ENCODE peak calls at places on chromosomes 12 and 14, in six cellular contexts. W is stomach, K is body of pancreas, U is psoas muscle, C is GM12865, J is astrocyte of the spinal cord. O is an unnamed sample.

GRCh38 chr12:130872179-130873096 is 572 bp downstream of the RAN start:
- DNase-seq in W (peak; percentile 38), U (peak; percentile 50), K (peak; percentile 23), C (peak; percentile 50), J (peak; percentile 13), O (no peak)

GRCh38 chr12:613996-614726 is 49.1 kb downstream of the NINJ2 start:
- DNase-seq in U (no peak), J (peak; percentile 23), K (peak; percentile 30), C (peak; percentile 58), W (peak; percentile 35), O (no peak)

GRCh38 chr12:132395192-132395907 is 66.0 kb upstream of the GALNT9 start:
- DNase-seq in K (no peak), W (no peak), C (no peak), J (no peak), U (no peak), O (no peak)

GRCh38 chr12:52871291-52871961 is 22.6 kb upstream of the KRT78 start:
- DNase-seq in K (no peak), C (no peak), W (peak; percentile 39), J (peak; percentile 76), U (no peak), O (no peak)

GRCh38 chr14:42911642-42912041 is 1305.0 kb downstream of the LRFN5 start:
- DNase-seq in J (peak; percentile 7), C (no peak), U (no peak), K (no peak), W (no peak), O (no peak)

GRCh38 chr12:98895086-98895651 is 250.1 kb downstream of the APAF1 start:
- DNase-seq in K (peak; percentile 3), U (no peak), J (no peak), W (no peak), C (no peak), O (no peak)

GRCh38 chr12:12899530-12900380 is 8.4 kb downstream of the GPRC5A start:
- DNase-seq in C (peak; percentile 47), U (peak; percentile 46), K (peak; percentile 13), J (peak; percentile 94), W (no peak), O (no peak)

GRCh38 chr12:49609875-49610154 is 4.4 kb upstream of the FAM186B start:
- DNase-seq in C (no peak), U (no peak), K (no peak), J (no peak), W (no peak), O (no peak)

GRCh38 chr14:100657780-100658513 is 68.7 kb upstream of the DLK1 start:
- DNase-seq in U (no peak), W (no peak), K (no peak), C (no peak), J (no peak), O (no peak)

GRCh38 chr12:116594325-116595038 is 35.3 kb downstream of the MAP1LC3B2 start:
- DNase-seq in C (peak; percentile 31), U (no peak), J (no peak), K (peak; percentile 62), W (no peak), O (no peak)

GRCh38 chr14:103386632-103387329 is 1.6 kb downstream of the MARK3 start:
- DNase-seq in C (no peak), U (no peak), K (no peak), J (peak; percentile 33), W (no peak), O (no peak)

GRCh38 chr12:122839907-122840554 is 4.8 kb downstream of the HIP1R start:
- DNase-seq in U (no peak), C (no peak), K (no peak), W (no peak), J (no peak), O (no peak)

GRCh38 chr14:26963696-26964095 is 365.9 kb upstream of the NOVA1 start:
- DNase-seq in W (no peak), U (no peak), C (no peak), K (peak; percentile 12), J (no peak), O (no peak)

GRCh38 chr14:103072595-103073366 is 11.2 kb upstream of the LBHD2 start:
- DNase-seq in K (peak; percentile 77), U (no peak), J (no peak), C (no peak), W (no peak), O (no peak)

GRCh38 chr12:7937867-7938506 is 2.0 kb upstream of the SLC2A3 start:
- DNase-seq in J (peak; percentile 42), W (no peak), U (no peak), K (no peak), C (peak; percentile 24), O (no peak)

GRCh38 chr12:63989301-63989845 is 144.9 kb downstream of the SRGAP1 start:
- DNase-seq in K (no peak), C (no peak), J (peak; percentile 70), U (no peak), W (peak; percentile 28), O (no peak)

GRCh38 chr14:36524220-36524837 is 4.3 kb upstream of the NKX2-1 start:
- DNase-seq in J (no peak), K (no peak), C (no peak), U (no peak), W (no peak), O (no peak)

GRCh38 chr14:103855734-103856095 is 8.3 kb upstream of the PPP1R13B start:
- DNase-seq in J (no peak), K (no peak), U (no peak), C (no peak), W (no peak), O (no peak)

GRCh38 chr12:102197789-102198188 is at the start of gene PMCH:
- DNase-seq in U (no peak), J (peak; percentile 67), K (no peak), W (no peak), C (peak; percentile 57), O (peak; percentile 12)

GRCh38 chr12:2856901-2857495 is at the start of gene TEX52:
- DNase-seq in W (no peak), C (no peak), U (no peak), J (no peak), K (no peak), O (no peak)

GRCh38 chr14:60396718-60397343 is 89.0 kb downstream of the C14orf39 start:
- DNase-seq in U (no peak), C (no peak), J (peak; percentile 2), K (no peak), W (no peak), O (no peak)

DNA sequence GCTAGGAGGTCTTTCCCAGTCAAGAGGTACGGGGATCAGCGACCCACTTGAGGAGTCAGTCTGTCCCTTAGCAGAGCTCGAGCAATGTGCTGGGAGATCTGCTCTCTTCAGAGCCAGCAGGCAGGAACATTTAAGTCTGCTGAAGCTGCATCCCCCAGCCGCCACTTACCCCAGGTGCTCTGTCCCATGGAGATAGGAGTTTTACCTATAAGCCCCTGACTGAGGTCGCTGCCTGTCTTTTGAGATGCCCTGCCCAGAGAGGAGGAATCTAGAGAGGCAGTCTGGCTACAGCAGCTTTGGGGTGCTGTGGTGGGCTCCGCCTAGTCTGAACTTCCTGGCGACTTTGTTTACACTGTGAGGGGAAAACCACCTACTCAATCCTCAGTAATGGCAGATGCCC is 874.9 kb upstream of the FLRT2 start:
- DNase-seq in C (no peak), J (no peak), U (no peak), K (no peak), W (no peak), O (no peak)
- TF ChIP-seq CTCF in C (no peak), J (no peak), U (no peak), K (no peak), W (no peak), O (no peak)

GRCh38 chr14:97791906-97792305 is 994.7 kb downstream of the VRK1 start:
- DNase-seq in K (no peak), C (no peak), U (no peak), J (no peak), W (no peak), O (no peak)

GRCh38 chr14:97791072-97791471 is 993.9 kb downstream of the VRK1 start:
- DNase-seq in U (no peak), W (no peak), K (no peak), J (no peak), C (no peak), O (no peak)

GRCh38 chr14:97802430-97802829 is 1005.2 kb downstream of the VRK1 start:
- DNase-seq in W (no peak), J (peak; percentile 33), U (no peak), C (no peak), K (no peak), O (no peak)

GRCh38 chr14:97798204-97798603 is 1001.0 kb downstream of the VRK1 start:
- DNase-seq in K (no peak), C (no peak), U (no peak), J (no peak), W (no peak), O (no peak)

DNA sequence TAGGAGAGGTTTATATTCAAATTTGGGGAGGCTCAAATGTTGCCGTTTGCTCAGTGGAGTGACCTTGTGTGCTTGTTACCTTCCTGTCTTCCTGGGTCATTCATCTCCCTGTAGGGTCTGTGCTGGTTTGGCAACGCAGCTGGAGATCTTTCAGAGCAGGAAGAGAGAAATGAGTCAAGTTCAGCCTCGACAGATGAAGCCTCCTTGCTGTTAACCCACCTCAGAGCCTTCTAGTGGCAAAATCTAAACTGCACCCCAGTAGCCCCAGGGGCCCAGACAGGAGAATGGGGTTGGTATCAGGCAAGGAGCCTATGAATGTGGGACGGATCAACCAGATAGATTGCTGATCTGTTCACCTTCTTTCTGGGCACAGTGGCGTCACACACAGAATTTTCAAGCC is 999.3 kb downstream of the VRK1 start:
- DNase-seq in C (peak; percentile 72), U (no peak), J (no peak), K (no peak), W (no peak), O (no peak)
- H3K4me3 ChIP-seq in C (no peak overlapping the region), U (no peak overlapping the region), J (no peak overlapping the region), K (no peak overlapping the region), W (no peak overlapping the region), O (no peak overlapping the region)

DNA sequence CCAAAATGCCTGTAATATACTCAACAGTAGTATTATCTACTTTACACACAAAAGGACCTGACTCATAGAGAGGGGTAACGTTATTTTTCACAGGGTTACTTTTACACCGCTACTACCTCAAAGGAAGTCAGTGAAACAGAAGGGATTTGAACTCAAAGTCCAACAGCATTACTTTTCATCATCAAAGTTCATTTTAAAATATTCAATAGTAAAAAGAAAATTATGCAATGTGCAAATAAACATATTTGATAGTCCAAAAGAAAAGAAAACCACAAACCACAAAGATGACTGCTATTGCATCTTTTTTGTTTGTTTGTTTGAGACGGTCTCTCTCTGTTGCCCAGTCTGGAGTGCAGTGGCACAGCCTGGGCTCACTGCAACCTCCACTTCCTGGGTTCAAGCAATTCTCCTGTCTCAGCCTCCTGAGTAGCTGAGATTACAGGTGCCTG is 15.5 kb downstream of the KIF21A start:
- DNase-seq in J (no peak), C (no peak), W (no peak), K (no peak), U (no peak), O (no peak)
- TF ChIP-seq CTCF in J (no peak), C (no peak), W (no peak), K (no peak), U (no peak), O (no peak)

DNA sequence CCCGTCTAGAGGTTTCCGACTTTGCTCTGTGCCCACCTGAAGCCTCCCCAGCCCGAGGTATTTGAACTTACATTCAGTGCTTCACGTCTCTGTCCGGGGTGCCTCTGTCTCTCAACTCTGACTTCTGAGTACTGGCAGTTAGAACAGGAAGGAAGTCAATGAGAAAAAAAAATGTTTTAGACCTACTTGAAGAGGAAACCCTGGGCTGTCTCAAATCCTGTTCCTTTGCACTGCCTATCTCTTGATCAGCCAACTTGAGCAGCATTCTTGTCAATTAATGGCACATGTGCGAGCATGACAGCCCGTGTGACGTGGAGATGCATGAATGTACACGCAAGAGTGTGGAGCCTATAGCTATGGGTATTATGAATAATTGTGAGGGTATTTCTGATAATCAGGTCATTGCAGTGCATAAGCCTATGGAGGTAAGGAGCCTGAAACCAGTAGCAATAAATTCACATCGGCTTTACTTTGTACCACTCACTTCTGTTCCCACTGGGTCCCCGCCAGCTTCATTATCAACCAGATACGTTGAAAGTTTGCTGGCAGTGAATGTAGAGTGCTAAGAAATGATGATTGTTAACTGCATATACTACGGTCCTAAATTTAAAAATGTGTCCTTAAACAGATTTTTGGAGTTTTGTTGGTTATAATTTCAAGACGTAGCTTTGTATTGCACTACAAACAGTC is at the start of gene ARHGDIB:
- DNase-seq in K (peak; percentile 56), C (peak; percentile 93), W (peak; percentile 51), U (no peak), J (no peak), O (peak; percentile 92)
- H3K4me3 ChIP-seq in K (no peak within 1 kb of the TSS), C (peak within 1 kb of the TSS; percentile 98), W (peak within 1 kb of the TSS; percentile 18), U (peak within 1 kb of the TSS; percentile 63), J (peak within 1 kb of the TSS; percentile 19), O (peak within 1 kb of the TSS; percentile 73)